ENCODE peak calls at places on chromosomes 6 and 20, in eight cellular contexts. One of them, this sample, is unnamed.

GRCh38 chr20:56032251-56032650 is 26.9 kb upstream of the CBLN4 start:
- DNase-seq in NCI-H1436: no peak
- DNase-seq in activated CD4-positive, alpha-beta T cell treated with anti-CD3 and anti-CD28 coated beads, Interleukin-2, amount 10 ng/mL, durations not matched to agents 24 days and 14 days: no peak
- DNase-seq in pulmonary artery endothelial cell: no peak
- DNase-seq in HTR-8/SVneo: no peak
- DNase-seq in sciatic nerve: no peak
- DNase-seq in H9: no peak
- DNase-seq in naive thymus-derived CD8-positive, alpha-beta T cell: no peak
- DNase-seq in this sample: no peak

GRCh38 chr6:142297996-142298753 is 3.6 kb upstream of the ADGRG6 start:
- DNase-seq in HTR-8/SVneo: peak; percentile 32
- DNase-seq in activated CD4-positive, alpha-beta T cell treated with anti-CD3 and anti-CD28 coated beads, Interleukin-2, amount 10 ng/mL, durations not matched to agents 24 days and 14 days: no peak
- DNase-seq in H9: no peak
- DNase-seq in NCI-H1436: no peak
- DNase-seq in pulmonary artery endothelial cell: no peak
- DNase-seq in sciatic nerve: no peak
- DNase-seq in naive thymus-derived CD8-positive, alpha-beta T cell: no peak
- DNase-seq in this sample: no peak

GRCh38 chr6:42935322-42935721 is 6.0 kb downstream of the CNPY3 start:
- DNase-seq in pulmonary artery endothelial cell: no peak
- DNase-seq in H9: no peak
- DNase-seq in NCI-H1436: no peak
- DNase-seq in activated CD4-positive, alpha-beta T cell treated with anti-CD3 and anti-CD28 coated beads, Interleukin-2, amount 10 ng/mL, durations not matched to agents 24 days and 14 days: no peak
- DNase-seq in HTR-8/SVneo: no peak
- DNase-seq in sciatic nerve: no peak
- DNase-seq in naive thymus-derived CD8-positive, alpha-beta T cell: no peak
- DNase-seq in this sample: no peak

GRCh38 chr6:144284753-144285547 is at the start of gene UTRN:
- DNase-seq in naive thymus-derived CD8-positive, alpha-beta T cell: no peak
- DNase-seq in NCI-H1436: no peak
- DNase-seq in activated CD4-positive, alpha-beta T cell treated with anti-CD3 and anti-CD28 coated beads, Interleukin-2, amount 10 ng/mL, durations not matched to agents 24 days and 14 days: peak; percentile 84
- DNase-seq in H9: peak; percentile 88
- DNase-seq in sciatic nerve: peak; percentile 91
- DNase-seq in HTR-8/SVneo: peak; percentile 48
- DNase-seq in pulmonary artery endothelial cell: no peak
- DNase-seq in this sample: peak; percentile 74

GRCh38 chr6:156562636-156563035 is 214.5 kb upstream of the ARID1B start:
- DNase-seq in NCI-H1436: no peak
- DNase-seq in pulmonary artery endothelial cell: no peak
- DNase-seq in naive thymus-derived CD8-positive, alpha-beta T cell: no peak
- DNase-seq in activated CD4-positive, alpha-beta T cell treated with anti-CD3 and anti-CD28 coated beads, Interleukin-2, amount 10 ng/mL, durations not matched to agents 24 days and 14 days: no peak
- DNase-seq in H9: no peak
- DNase-seq in HTR-8/SVneo: no peak
- DNase-seq in sciatic nerve: no peak
- DNase-seq in this sample: no peak

GRCh38 chr6:30364591-30364990 is 19.6 kb downstream of the RPP21 start:
- DNase-seq in activated CD4-positive, alpha-beta T cell treated with anti-CD3 and anti-CD28 coated beads, Interleukin-2, amount 10 ng/mL, durations not matched to agents 24 days and 14 days: no peak
- DNase-seq in NCI-H1436: no peak
- DNase-seq in H9: no peak
- DNase-seq in pulmonary artery endothelial cell: no peak
- DNase-seq in HTR-8/SVneo: no peak
- DNase-seq in naive thymus-derived CD8-positive, alpha-beta T cell: no peak
- DNase-seq in sciatic nerve: no peak
- DNase-seq in this sample: no peak

GRCh38 chr6:28393912-28394662 is 5.5 kb downstream of the ZSCAN12 start:
- DNase-seq in naive thymus-derived CD8-positive, alpha-beta T cell: no peak
- DNase-seq in H9: no peak
- DNase-seq in HTR-8/SVneo: no peak
- DNase-seq in pulmonary artery endothelial cell: no peak
- DNase-seq in sciatic nerve: no peak
- DNase-seq in activated CD4-positive, alpha-beta T cell treated with anti-CD3 and anti-CD28 coated beads, Interleukin-2, amount 10 ng/mL, durations not matched to agents 24 days and 14 days: no peak
- DNase-seq in NCI-H1436: no peak
- DNase-seq in this sample: no peak

GRCh38 chr6:170056329-170056728 is 234.5 kb downstream of the DLL1 start:
- DNase-seq in NCI-H1436: no peak
- DNase-seq in H9: no peak
- DNase-seq in pulmonary artery endothelial cell: no peak
- DNase-seq in activated CD4-positive, alpha-beta T cell treated with anti-CD3 and anti-CD28 coated beads, Interleukin-2, amount 10 ng/mL, durations not matched to agents 24 days and 14 days: no peak
- DNase-seq in naive thymus-derived CD8-positive, alpha-beta T cell: no peak
- DNase-seq in sciatic nerve: peak; percentile 26
- DNase-seq in HTR-8/SVneo: no peak
- DNase-seq in this sample: no peak

GRCh38 chr6:113203135-113203534 is 654.0 kb upstream of the MARCKS start:
- DNase-seq in NCI-H1436: no peak
- DNase-seq in sciatic nerve: no peak
- DNase-seq in activated CD4-positive, alpha-beta T cell treated with anti-CD3 and anti-CD28 coated beads, Interleukin-2, amount 10 ng/mL, durations not matched to agents 24 days and 14 days: no peak
- DNase-seq in pulmonary artery endothelial cell: no peak
- DNase-seq in HTR-8/SVneo: no peak
- DNase-seq in naive thymus-derived CD8-positive, alpha-beta T cell: no peak
- DNase-seq in H9: no peak
- DNase-seq in this sample: no peak

GRCh38 chr20:49318430-49319203 is 40.8 kb upstream of the ZNFX1 start:
- DNase-seq in H9: peak; percentile 60
- DNase-seq in HTR-8/SVneo: no peak
- DNase-seq in sciatic nerve: no peak
- DNase-seq in naive thymus-derived CD8-positive, alpha-beta T cell: peak; percentile 71
- DNase-seq in activated CD4-positive, alpha-beta T cell treated with anti-CD3 and anti-CD28 coated beads, Interleukin-2, amount 10 ng/mL, durations not matched to agents 24 days and 14 days: peak; percentile 72
- DNase-seq in NCI-H1436: no peak
- DNase-seq in pulmonary artery endothelial cell: no peak
- DNase-seq in this sample: no peak

GRCh38 chr6:32752580-32752979 is 10.8 kb downstream of the HLA-DQB2 start:
- DNase-seq in pulmonary artery endothelial cell: no peak
- DNase-seq in HTR-8/SVneo: peak; percentile 24
- DNase-seq in sciatic nerve: no peak
- DNase-seq in activated CD4-positive, alpha-beta T cell treated with anti-CD3 and anti-CD28 coated beads, Interleukin-2, amount 10 ng/mL, durations not matched to agents 24 days and 14 days: no peak
- DNase-seq in H9: no peak
- DNase-seq in NCI-H1436: no peak
- DNase-seq in naive thymus-derived CD8-positive, alpha-beta T cell: no peak
- DNase-seq in this sample: no peak

GRCh38 chr6:126312013-126312665 is 27.8 kb upstream of the CENPW start:
- DNase-seq in pulmonary artery endothelial cell: no peak
- DNase-seq in naive thymus-derived CD8-positive, alpha-beta T cell: no peak
- DNase-seq in activated CD4-positive, alpha-beta T cell treated with anti-CD3 and anti-CD28 coated beads, Interleukin-2, amount 10 ng/mL, durations not matched to agents 24 days and 14 days: no peak
- DNase-seq in HTR-8/SVneo: peak; percentile 6
- DNase-seq in H9: peak; percentile 27
- DNase-seq in sciatic nerve: no peak
- DNase-seq in NCI-H1436: no peak
- DNase-seq in this sample: no peak

GRCh38 chr20:1897965-1898464 is 2.8 kb downstream of the SIRPA start:
- DNase-seq in H9: no peak
- DNase-seq in pulmonary artery endothelial cell: no peak
- DNase-seq in activated CD4-positive, alpha-beta T cell treated with anti-CD3 and anti-CD28 coated beads, Interleukin-2, amount 10 ng/mL, durations not matched to agents 24 days and 14 days: no peak
- DNase-seq in HTR-8/SVneo: no peak
- DNase-seq in naive thymus-derived CD8-positive, alpha-beta T cell: no peak
- DNase-seq in sciatic nerve: no peak
- DNase-seq in NCI-H1436: no peak
- DNase-seq in this sample: no peak

GRCh38 chr20:32463642-32464400 is 105.7 kb downstream of the ASXL1 start:
- DNase-seq in HTR-8/SVneo: no peak
- DNase-seq in H9: no peak
- DNase-seq in pulmonary artery endothelial cell: no peak
- DNase-seq in naive thymus-derived CD8-positive, alpha-beta T cell: peak; percentile 15
- DNase-seq in NCI-H1436: no peak
- DNase-seq in activated CD4-positive, alpha-beta T cell treated with anti-CD3 and anti-CD28 coated beads, Interleukin-2, amount 10 ng/mL, durations not matched to agents 24 days and 14 days: no peak
- DNase-seq in sciatic nerve: no peak
- DNase-seq in this sample: no peak

GRCh38 chr6:4270799-4271198 is 135.4 kb upstream of the ECI2 start:
- DNase-seq in NCI-H1436: no peak
- DNase-seq in naive thymus-derived CD8-positive, alpha-beta T cell: no peak
- DNase-seq in H9: no peak
- DNase-seq in pulmonary artery endothelial cell: no peak
- DNase-seq in sciatic nerve: no peak
- DNase-seq in activated CD4-positive, alpha-beta T cell treated with anti-CD3 and anti-CD28 coated beads, Interleukin-2, amount 10 ng/mL, durations not matched to agents 24 days and 14 days: no peak
- DNase-seq in HTR-8/SVneo: no peak
- DNase-seq in this sample: no peak

GRCh38 chr6:41584205-41584604 is 38.0 kb downstream of the FOXP4 start:
- DNase-seq in activated CD4-positive, alpha-beta T cell treated with anti-CD3 and anti-CD28 coated beads, Interleukin-2, amount 10 ng/mL, durations not matched to agents 24 days and 14 days: no peak
- DNase-seq in NCI-H1436: no peak
- DNase-seq in H9: no peak
- DNase-seq in pulmonary artery endothelial cell: no peak
- DNase-seq in HTR-8/SVneo: no peak
- DNase-seq in naive thymus-derived CD8-positive, alpha-beta T cell: no peak
- DNase-seq in sciatic nerve: no peak
- DNase-seq in this sample: no peak

GRCh38 chr6:37822851-37823682 is 3.5 kb downstream of the ZFAND3 start:
- DNase-seq in NCI-H1436: no peak
- DNase-seq in H9: no peak
- DNase-seq in sciatic nerve: no peak
- DNase-seq in naive thymus-derived CD8-positive, alpha-beta T cell: no peak
- DNase-seq in pulmonary artery endothelial cell: peak; percentile 19
- DNase-seq in HTR-8/SVneo: no peak
- DNase-seq in activated CD4-positive, alpha-beta T cell treated with anti-CD3 and anti-CD28 coated beads, Interleukin-2, amount 10 ng/mL, durations not matched to agents 24 days and 14 days: no peak
- DNase-seq in this sample: no peak

GRCh38 chr20:642398-643174 is 10.4 kb downstream of the SRXN1 start:
- DNase-seq in H9: peak; percentile 82
- DNase-seq in activated CD4-positive, alpha-beta T cell treated with anti-CD3 and anti-CD28 coated beads, Interleukin-2, amount 10 ng/mL, durations not matched to agents 24 days and 14 days: no peak
- DNase-seq in naive thymus-derived CD8-positive, alpha-beta T cell: no peak
- DNase-seq in NCI-H1436: no peak
- DNase-seq in pulmonary artery endothelial cell: no peak
- DNase-seq in HTR-8/SVneo: no peak
- DNase-seq in sciatic nerve: peak; percentile 73
- DNase-seq in this sample: no peak

GRCh38 chr20:6783752-6784725 is 16.6 kb downstream of the BMP2 start:
- DNase-seq in sciatic nerve: no peak
- DNase-seq in pulmonary artery endothelial cell: no peak
- DNase-seq in H9: no peak
- DNase-seq in HTR-8/SVneo: no peak
- DNase-seq in naive thymus-derived CD8-positive, alpha-beta T cell: no peak
- DNase-seq in activated CD4-positive, alpha-beta T cell treated with anti-CD3 and anti-CD28 coated beads, Interleukin-2, amount 10 ng/mL, durations not matched to agents 24 days and 14 days: no peak
- DNase-seq in NCI-H1436: no peak
- DNase-seq in this sample: no peak

GRCh38 chr20:45791668-45792512 is at the start of the genes DNTTIP1 and WFDC3:
- DNase-seq in naive thymus-derived CD8-positive, alpha-beta T cell: peak; percentile 94
- DNase-seq in HTR-8/SVneo: peak; percentile 99
- DNase-seq in NCI-H1436: peak; percentile 84
- DNase-seq in pulmonary artery endothelial cell: peak; percentile 53
- DNase-seq in H9: peak; percentile 93
- DNase-seq in activated CD4-positive, alpha-beta T cell treated with anti-CD3 and anti-CD28 coated beads, Interleukin-2, amount 10 ng/mL, durations not matched to agents 24 days and 14 days: peak; percentile 97
- DNase-seq in sciatic nerve: peak; percentile 96
- DNase-seq in this sample: peak; percentile 71

GRCh38 chr6:10418862-10419748 is 4.2 kb upstream of the TFAP2A start:
- DNase-seq in pulmonary artery endothelial cell: no peak
- DNase-seq in activated CD4-positive, alpha-beta T cell treated with anti-CD3 and anti-CD28 coated beads, Interleukin-2, amount 10 ng/mL, durations not matched to agents 24 days and 14 days: no peak
- DNase-seq in naive thymus-derived CD8-positive, alpha-beta T cell: no peak
- DNase-seq in H9: peak; percentile 93
- DNase-seq in sciatic nerve: no peak
- DNase-seq in NCI-H1436: no peak
- DNase-seq in HTR-8/SVneo: no peak
- DNase-seq in this sample: no peak

GRCh38 chr20:19129976-19130612 is 82.3 kb upstream of the SLC24A3 start:
- DNase-seq in pulmonary artery endothelial cell: no peak
- DNase-seq in NCI-H1436: peak; percentile 1
- DNase-seq in sciatic nerve: no peak
- DNase-seq in naive thymus-derived CD8-positive, alpha-beta T cell: no peak
- DNase-seq in H9: no peak
- DNase-seq in activated CD4-positive, alpha-beta T cell treated with anti-CD3 and anti-CD28 coated beads, Interleukin-2, amount 10 ng/mL, durations not matched to agents 24 days and 14 days: peak; percentile 37
- DNase-seq in HTR-8/SVneo: no peak
- DNase-seq in this sample: no peak

GRCh38 chr6:168452685-168453377 is 11.8 kb downstream of the SMOC2 start:
- DNase-seq in HTR-8/SVneo: no peak
- DNase-seq in NCI-H1436: no peak
- DNase-seq in sciatic nerve: no peak
- DNase-seq in naive thymus-derived CD8-positive, alpha-beta T cell: no peak
- DNase-seq in pulmonary artery endothelial cell: no peak
- DNase-seq in H9: no peak
- DNase-seq in activated CD4-positive, alpha-beta T cell treated with anti-CD3 and anti-CD28 coated beads, Interleukin-2, amount 10 ng/mL, durations not matched to agents 24 days and 14 days: no peak
- DNase-seq in this sample: no peak

GRCh38 chr6:15876406-15876805 is 213.6 kb upstream of the DTNBP1 start:
- DNase-seq in NCI-H1436: no peak
- DNase-seq in naive thymus-derived CD8-positive, alpha-beta T cell: no peak
- DNase-seq in activated CD4-positive, alpha-beta T cell treated with anti-CD3 and anti-CD28 coated beads, Interleukin-2, amount 10 ng/mL, durations not matched to agents 24 days and 14 days: no peak
- DNase-seq in pulmonary artery endothelial cell: no peak
- DNase-seq in HTR-8/SVneo: no peak
- DNase-seq in sciatic nerve: no peak
- DNase-seq in H9: no peak
- DNase-seq in this sample: no peak

GRCh38 chr6:16345449-16346330 is 107.3 kb downstream of the GMPR start:
- DNase-seq in sciatic nerve: peak; percentile 53
- DNase-seq in pulmonary artery endothelial cell: no peak
- DNase-seq in naive thymus-derived CD8-positive, alpha-beta T cell: no peak
- DNase-seq in HTR-8/SVneo: peak; percentile 65
- DNase-seq in NCI-H1436: peak; percentile 85
- DNase-seq in H9: no peak
- DNase-seq in activated CD4-positive, alpha-beta T cell treated with anti-CD3 and anti-CD28 coated beads, Interleukin-2, amount 10 ng/mL, durations not matched to agents 24 days and 14 days: no peak
- DNase-seq in this sample: peak; percentile 69

GRCh38 chr20:17663040-17663399 is 19.0 kb downstream of the RRBP1 start:
- DNase-seq in sciatic nerve: no peak
- DNase-seq in HTR-8/SVneo: no peak
- DNase-seq in H9: no peak
- DNase-seq in NCI-H1436: no peak
- DNase-seq in pulmonary artery endothelial cell: no peak
- DNase-seq in activated CD4-positive, alpha-beta T cell treated with anti-CD3 and anti-CD28 coated beads, Interleukin-2, amount 10 ng/mL, durations not matched to agents 24 days and 14 days: no peak
- DNase-seq in naive thymus-derived CD8-positive, alpha-beta T cell: no peak
- DNase-seq in this sample: no peak

GRCh38 chr20:38692436-38693411 is 31.6 kb upstream of the SLC32A1 start:
- DNase-seq in H9: peak; percentile 79
- DNase-seq in activated CD4-positive, alpha-beta T cell treated with anti-CD3 and anti-CD28 coated beads, Interleukin-2, amount 10 ng/mL, durations not matched to agents 24 days and 14 days: peak; percentile 88
- DNase-seq in HTR-8/SVneo: peak; percentile 69
- DNase-seq in sciatic nerve: peak; percentile 65
- DNase-seq in pulmonary artery endothelial cell: no peak
- DNase-seq in naive thymus-derived CD8-positive, alpha-beta T cell: peak; percentile 63
- DNase-seq in NCI-H1436: peak; percentile 53
- DNase-seq in this sample: peak; percentile 10

GRCh38 chr6:168157272-168158007 is 78.4 kb upstream of the FRMD1 start:
- DNase-seq in sciatic nerve: no peak
- DNase-seq in H9: peak; percentile 29
- DNase-seq in naive thymus-derived CD8-positive, alpha-beta T cell: no peak
- DNase-seq in pulmonary artery endothelial cell: no peak
- DNase-seq in HTR-8/SVneo: peak; percentile 76
- DNase-seq in activated CD4-positive, alpha-beta T cell treated with anti-CD3 and anti-CD28 coated beads, Interleukin-2, amount 10 ng/mL, durations not matched to agents 24 days and 14 days: no peak
- DNase-seq in NCI-H1436: no peak
- DNase-seq in this sample: no peak

GRCh38 chr20:46101957-46102356 is 12.2 kb upstream of the NCOA5 start:
- DNase-seq in naive thymus-derived CD8-positive, alpha-beta T cell: no peak
- DNase-seq in activated CD4-positive, alpha-beta T cell treated with anti-CD3 and anti-CD28 coated beads, Interleukin-2, amount 10 ng/mL, durations not matched to agents 24 days and 14 days: no peak
- DNase-seq in NCI-H1436: no peak
- DNase-seq in H9: no peak
- DNase-seq in pulmonary artery endothelial cell: no peak
- DNase-seq in HTR-8/SVneo: no peak
- DNase-seq in sciatic nerve: no peak
- DNase-seq in this sample: no peak

GRCh38 chr20:23141450-23142161 is 55.5 kb upstream of the CD93 start:
- DNase-seq in HTR-8/SVneo: no peak
- DNase-seq in pulmonary artery endothelial cell: no peak
- DNase-seq in H9: no peak
- DNase-seq in NCI-H1436: no peak
- DNase-seq in naive thymus-derived CD8-positive, alpha-beta T cell: no peak
- DNase-seq in sciatic nerve: peak; percentile 50
- DNase-seq in activated CD4-positive, alpha-beta T cell treated with anti-CD3 and anti-CD28 coated beads, Interleukin-2, amount 10 ng/mL, durations not matched to agents 24 days and 14 days: no peak
- DNase-seq in this sample: no peak

GRCh38 chr20:51310216-51310615 is 232.3 kb downstream of the NFATC2 start:
- DNase-seq in H9: no peak
- DNase-seq in naive thymus-derived CD8-positive, alpha-beta T cell: no peak
- DNase-seq in HTR-8/SVneo: no peak
- DNase-seq in pulmonary artery endothelial cell: no peak
- DNase-seq in activated CD4-positive, alpha-beta T cell treated with anti-CD3 and anti-CD28 coated beads, Interleukin-2, amount 10 ng/mL, durations not matched to agents 24 days and 14 days: no peak
- DNase-seq in sciatic nerve: no peak
- DNase-seq in NCI-H1436: no peak
- DNase-seq in this sample: no peak